ENCODE peak calls at places on chromosomes 5 and 9, in five cellular contexts. X is astrocyte of the spinal cord; V is activated CD8-positive, alpha-beta T cell treated with anti-CD3 and anti-CD28 coated beads, Interleukin-2, amount 10 ng/mL, durations not matched to agents 7 days and 5 days; H is activated CD4-positive, alpha-beta T cell treated with anti-CD3 and anti-CD28 coated beads, Interleukin-2, amount 10 ng/mL, durations not matched to agents 7 days and 5 days; S is NCI-H1092. F is an unnamed sample.

GRCh38 chr5:92468307-92468706 is 1085.2 kb upstream of the ARRDC3 start:
- DNase-seq in H (no peak), X (no peak), V (no peak), S (no peak), F (no peak)

GRCh38 chr9:89993678-89994630 is 389.1 kb downstream of the GADD45G start:
- DNase-seq in S (no peak), X (no peak), V (no peak), H (no peak), F (no peak)

GRCh38 chr9:92171281-92171680 is 56.1 kb upstream of the SPTLC1 start:
- DNase-seq in V (no peak), H (no peak), X (no peak), S (no peak), F (no peak)

GRCh38 chr5:114201332-114201731 is 160.5 kb upstream of the KCNN2 start:
- DNase-seq in H (no peak), X (no peak), S (no peak), V (no peak), F (no peak)

GRCh38 chr5:92380069-92380770 is 997.1 kb upstream of the ARRDC3 start:
- DNase-seq in X (peak; percentile 26), V (no peak), H (no peak), S (no peak), F (no peak)

GRCh38 chr5:96614110-96614691 is 48.0 kb upstream of the CAST start:
- DNase-seq in X (peak; percentile 95), H (peak; percentile 69), V (peak; percentile 65), S (peak; percentile 76), F (peak; percentile 40)

GRCh38 chr5:15807248-15807647 is 307.3 kb downstream of the FBXL7 start:
- DNase-seq in V (no peak), X (no peak), S (no peak), H (no peak), F (no peak)

GRCh38 chr9:125754096-125754495 is 6.9 kb downstream of the PBX3 start:
- DNase-seq in X (no peak), H (no peak), S (no peak), V (no peak), F (no peak)

GRCh38 chr5:66122379-66123034 is 21.6 kb upstream of the SREK1 start:
- DNase-seq in S (no peak), H (no peak), X (no peak), V (no peak), F (no peak)

GRCh38 chr5:72467987-72468386 is 39.2 kb downstream of the ZNF366 start:
- DNase-seq in S (no peak), X (peak; percentile 56), V (no peak), H (no peak), F (no peak)

GRCh38 chr9:114722937-114723620 is 41.1 kb upstream of the TEX48 start:
- DNase-seq in X (no peak), S (no peak), H (no peak), V (no peak), F (no peak)

GRCh38 chr9:134618823-134619454 is 22.7 kb upstream of the COL5A1 start:
- DNase-seq in V (no peak), S (no peak), X (no peak), H (no peak), F (no peak)

F was measured in DMS79.